ENCODE peak calls at places on chromosomes 1 and 21, in seven cellular contexts. E is stomach, T is astrocyte, K is heart left ventricle, Y is RWPE1, I is pancreas, U is PC-9. W is an unnamed sample.

GRCh38 chr21:35206141-35207125 is 157.3 kb upstream of the RUNX1 start:
- DNase-seq in E (peak), T (no peak), K (peak), Y (peak), I (peak), U (peak), W (no peak)

GRCh38 chr1:6962956-6963915 is 178.0 kb downstream of the CAMTA1 start:
- DNase-seq in E (peak), T (no peak), K (peak), Y (peak), I (peak), U (no peak), W (no peak)

GRCh38 chr1:101002551-101002950 is 23.0 kb downstream of the DPH5 start:
- DNase-seq in E (no peak), T (peak), K (no peak), Y (peak), I (no peak), U (peak), W (peak)

GRCh38 chr21:39441502-39442475 is 3.8 kb downstream of the LCA5L start:
- DNase-seq in E (no peak), T (peak), K (no peak), Y (peak), I (no peak), U (peak), W (no peak)

GRCh38 chr21:25039461-25040380 is 567.6 kb downstream of the MRPL39 start:
- DNase-seq in E (no peak), T (peak), K (no peak), Y (no peak), I (no peak), U (no peak), W (no peak)

GRCh38 chr1:51612349-51612982 is 4.4 kb upstream of the OSBPL9 start:
- DNase-seq in E (no peak), T (no peak), K (no peak), Y (no peak), I (no peak), U (no peak), W (no peak)

GRCh38 chr1:152623203-152623844 is 421 bp upstream of the LCE3A start:
- DNase-seq in E (no peak), T (no peak), K (no peak), Y (no peak), I (peak), U (no peak), W (no peak)

GRCh38 chr1:7424352-7424890 is 346.7 kb upstream of the VAMP3 start:
- DNase-seq in E (no peak), T (peak), K (no peak), Y (no peak), I (no peak), U (no peak), W (no peak)

GRCh38 chr1:46490603-46491499 is 1.2 kb downstream of the DMBX1 start:
- DNase-seq in E (no peak), T (no peak), K (no peak), Y (no peak), I (no peak), U (no peak), W (no peak)

GRCh38 chr1:20411196-20411980 is 74.6 kb downstream of the CAMK2N1 start:
- DNase-seq in E (no peak), T (peak), K (no peak), Y (peak), I (no peak), U (peak), W (peak)

GRCh38 chr1:67700692-67701410 is 15.8 kb downstream of the GADD45A start:
- DNase-seq in E (no peak), T (peak), K (peak), Y (no peak), I (no peak), U (peak), W (no peak)

GRCh38 chr1:5522605-5523145 is 469.6 kb downstream of the NPHP4 start:
- DNase-seq in E (no peak), T (no peak), K (no peak), Y (no peak), I (no peak), U (no peak), W (no peak)

GRCh38 chr1:111927652-111928051 is 61.8 kb downstream of the KCND3 start:
- DNase-seq in E (no peak), T (no peak), K (no peak), Y (no peak), I (no peak), U (no peak), W (no peak)

GRCh38 chr1:44630116-44630515 is 44.2 kb downstream of the TMEM53 start:
- DNase-seq in E (no peak), T (peak), K (no peak), Y (no peak), I (no peak), U (no peak), W (no peak)

GRCh38 chr1:234929369-234929768 is 199.3 kb downstream of the TOMM20 start:
- DNase-seq in E (no peak), T (no peak), K (no peak), Y (no peak), I (no peak), U (no peak), W (no peak)

GRCh38 chr1:152002960-152003359 is 9.3 kb upstream of the S100A10 start:
- DNase-seq in E (no peak), T (no peak), K (no peak), Y (no peak), I (no peak), U (no peak), W (no peak)

GRCh38 chr1:93000751-93001175 is 39.5 kb upstream of the DIPK1A start:
- DNase-seq in E (no peak), T (peak), K (no peak), Y (no peak), I (no peak), U (peak), W (no peak)

GRCh38 chr1:26861889-26862371 is 1.0 kb upstream of the SFN start:
- DNase-seq in E (no peak), T (no peak), K (no peak), Y (no peak), I (no peak), U (peak), W (no peak)

GRCh38 chr1:99950486-99950885 is 19.3 kb upstream of the SLC35A3 start:
- DNase-seq in E (no peak), T (no peak), K (no peak), Y (no peak), I (no peak), U (no peak), W (no peak)

GRCh38 chr1:221845650-221846371 is 103.9 kb upstream of the DUSP10 start:
- DNase-seq in E (peak), T (no peak), K (no peak), Y (peak), I (no peak), U (peak), W (peak)

GRCh38 chr1:19845166-19845954 is 30.3 kb upstream of the RNF186 start:
- DNase-seq in E (no peak), T (no peak), K (no peak), Y (no peak), I (no peak), U (no peak), W (no peak)

GRCh38 chr1:183583466-183583865 is 6.8 kb downstream of the NCF2 start:
- DNase-seq in E (no peak), T (no peak), K (no peak), Y (no peak), I (no peak), U (no peak), W (no peak)

GRCh38 chr1:183582021-183582746 is 8.1 kb downstream of the NCF2 start:
- DNase-seq in E (no peak), T (no peak), K (no peak), Y (no peak), I (no peak), U (no peak), W (no peak)

GRCh38 chr1:183586455-183586854 is 3.8 kb downstream of the NCF2 start:
- DNase-seq in E (no peak), T (no peak), K (no peak), Y (no peak), I (no peak), U (no peak), W (no peak)

GRCh38 chr1:183585038-183585437 is 5.2 kb downstream of the NCF2 start:
- DNase-seq in E (no peak), T (no peak), K (no peak), Y (no peak), I (no peak), U (no peak), W (no peak)

DNA sequence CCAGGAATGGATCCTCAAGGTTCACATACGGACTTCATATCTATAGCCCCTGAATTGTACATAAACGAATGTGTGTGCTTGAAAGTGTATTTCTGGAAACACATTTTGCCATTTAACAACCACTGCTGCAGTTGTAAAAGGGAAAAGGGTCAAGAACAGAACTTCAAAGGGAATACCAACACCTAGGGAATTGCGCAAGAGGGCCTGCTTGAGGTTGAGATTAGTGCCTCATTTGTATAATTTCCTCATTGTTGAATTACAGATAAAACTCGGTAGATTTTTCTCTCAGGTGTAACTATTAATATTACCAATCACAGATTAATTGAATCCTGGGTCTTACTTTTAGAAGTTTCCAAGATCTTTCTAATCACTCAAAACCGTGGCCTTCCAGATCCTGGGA is 6.1 kb downstream of the NCF2 start:
- DNase-seq in E (no peak), T (no peak), K (no peak), Y (no peak), I (no peak), U (no peak), W (no peak)
- H3K27ac ChIP-seq in E (peak), T (no peak), K (no peak), Y (no peak), I (no peak), U (no peak), W (no peak)

DNA sequence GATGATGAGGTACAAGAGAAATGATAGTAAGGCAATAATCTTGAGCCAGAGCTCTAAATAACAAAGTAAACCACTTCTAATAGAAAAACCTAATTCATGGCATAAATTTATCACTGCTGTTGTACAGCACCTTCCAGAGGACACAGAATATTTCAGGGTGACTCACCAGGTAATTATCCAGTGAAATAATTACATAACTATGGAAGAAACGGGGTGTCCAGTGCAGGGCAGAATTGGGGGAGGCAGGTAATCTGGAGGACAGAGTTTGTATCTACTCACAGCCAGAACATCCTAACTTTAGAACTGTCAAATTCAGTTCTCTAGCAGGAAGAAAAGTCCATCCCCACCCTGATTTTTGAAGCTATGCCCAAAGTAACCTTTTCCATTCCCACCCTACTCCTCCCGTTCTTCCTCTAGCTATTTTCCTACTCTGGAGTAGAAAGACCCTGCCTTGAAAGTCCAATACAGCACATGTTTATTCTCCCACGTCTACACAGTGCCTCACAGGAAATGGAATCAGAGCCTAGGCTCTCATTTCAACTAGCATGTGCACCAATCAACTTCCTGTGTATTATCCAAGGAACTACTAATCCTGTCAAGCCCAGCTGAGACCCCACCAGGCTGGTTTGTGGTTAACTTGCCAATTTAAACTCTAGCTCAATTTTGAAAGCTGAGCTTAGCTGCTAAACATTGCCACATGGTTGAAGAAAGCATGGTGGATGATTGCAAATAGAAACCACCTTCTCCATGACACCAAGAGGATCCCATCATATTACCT is 96.6 kb downstream of the PTPN14 start:
- DNase-seq in E (no peak), T (peak), K (no peak), Y (peak), I (no peak), U (peak), W (no peak)
- H3K27ac ChIP-seq in E (no peak), T (peak), K (no peak), Y (no peak), I (peak), U (peak), W (peak)

GRCh38 chr1:113106910-113107309 is 33.9 kb downstream of the LRIG2 start:
- DNase-seq in E (no peak), T (no peak), K (no peak), Y (no peak), I (no peak), U (no peak), W (no peak)

DNA sequence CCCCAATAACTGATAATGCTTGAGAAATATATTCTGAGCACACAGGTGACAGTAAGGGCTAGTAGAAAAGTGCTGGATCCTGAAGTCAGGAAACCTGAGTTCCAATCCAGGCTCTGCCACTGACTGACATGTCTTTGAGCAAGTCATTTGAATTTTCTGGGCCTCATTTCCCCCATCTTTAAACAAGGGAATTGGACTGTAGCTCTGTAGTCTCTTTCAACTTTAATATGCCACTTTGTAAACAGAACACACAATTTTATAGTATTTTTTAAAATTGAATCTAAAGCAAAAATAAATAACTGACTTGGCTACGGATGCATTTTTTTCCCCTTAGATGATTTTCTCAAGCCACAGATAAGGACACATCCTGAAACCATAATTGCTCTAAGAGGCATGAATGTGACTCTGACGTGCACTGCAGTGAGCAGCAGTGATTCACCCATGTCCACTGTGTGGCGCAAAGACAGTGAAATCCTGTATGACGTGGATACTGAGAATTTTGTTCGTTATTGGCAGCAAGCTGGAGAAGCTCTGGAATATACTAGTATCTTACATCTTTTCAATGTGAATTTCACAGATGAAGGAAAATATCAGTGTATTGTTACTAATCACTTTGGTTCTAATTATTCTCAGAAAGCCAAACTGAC is 37.0 kb downstream of the LRIG2 start:
- DNase-seq in E (no peak), T (peak), K (peak), Y (peak), I (no peak), U (no peak), W (no peak)
- H3K27ac ChIP-seq in E (no peak), T (peak), K (no peak), Y (no peak), I (peak), U (no peak), W (peak)

GRCh38 chr1:74432325-74432724 is 80.1 kb downstream of the LRRC53 start:
- DNase-seq in E (no peak), T (no peak), K (no peak), Y (no peak), I (no peak), U (no peak), W (no peak)

GRCh38 chr1:74437035-74437434 is 75.4 kb downstream of the LRRC53 start:
- DNase-seq in E (no peak), T (no peak), K (no peak), Y (no peak), I (no peak), U (no peak), W (no peak)

GRCh38 chr1:74430496-74430895 is 81.9 kb downstream of the LRRC53 start:
- DNase-seq in E (no peak), T (no peak), K (no peak), Y (no peak), I (no peak), U (no peak), W (no peak)

DNA sequence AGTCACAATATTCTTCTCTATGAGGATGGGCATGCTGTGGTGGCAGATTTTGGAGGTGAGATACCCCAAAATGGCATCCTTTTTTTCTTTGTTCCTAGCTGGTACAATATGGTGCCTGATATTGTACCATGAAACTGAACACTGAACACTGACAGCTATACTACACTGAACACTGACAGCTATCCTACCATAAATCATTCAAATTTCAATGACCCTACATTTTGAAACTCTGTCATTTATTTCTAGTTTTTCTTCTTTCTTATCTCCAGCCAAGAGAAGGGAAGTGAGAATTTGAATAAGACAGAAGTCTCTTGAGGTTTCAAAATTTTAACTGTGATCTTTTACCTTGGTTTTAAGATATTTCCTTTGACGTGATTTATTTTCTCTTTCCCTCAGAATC is 76.3 kb downstream of the LRRC53 start:
- DNase-seq in E (no peak), T (no peak), K (no peak), Y (no peak), I (no peak), U (no peak), W (no peak)
- H3K27ac ChIP-seq in E (no peak), T (no peak), K (no peak), Y (no peak), I (no peak), U (no peak), W (no peak)

GRCh38 chr21:45980697-45981096 is 873 bp upstream of the COL6A1 start:
- DNase-seq in E (no peak), T (no peak), K (no peak), Y (no peak), I (no peak), U (no peak), W (no peak)

GRCh38 chr21:45980271-45980670 is 1.3 kb upstream of the COL6A1 start:
- DNase-seq in E (no peak), T (no peak), K (peak), Y (no peak), I (no peak), U (no peak), W (no peak)

GRCh38 chr21:45981641-45982255 is at the start of gene COL6A1:
- DNase-seq in E (peak), T (peak), K (peak), Y (peak), I (peak), U (peak), W (no peak)

GRCh38 chr21:45982256-45982757 is 737 bp downstream of the COL6A1 start:
- DNase-seq in E (no peak), T (no peak), K (peak), Y (no peak), I (peak), U (peak), W (no peak)

DNA sequence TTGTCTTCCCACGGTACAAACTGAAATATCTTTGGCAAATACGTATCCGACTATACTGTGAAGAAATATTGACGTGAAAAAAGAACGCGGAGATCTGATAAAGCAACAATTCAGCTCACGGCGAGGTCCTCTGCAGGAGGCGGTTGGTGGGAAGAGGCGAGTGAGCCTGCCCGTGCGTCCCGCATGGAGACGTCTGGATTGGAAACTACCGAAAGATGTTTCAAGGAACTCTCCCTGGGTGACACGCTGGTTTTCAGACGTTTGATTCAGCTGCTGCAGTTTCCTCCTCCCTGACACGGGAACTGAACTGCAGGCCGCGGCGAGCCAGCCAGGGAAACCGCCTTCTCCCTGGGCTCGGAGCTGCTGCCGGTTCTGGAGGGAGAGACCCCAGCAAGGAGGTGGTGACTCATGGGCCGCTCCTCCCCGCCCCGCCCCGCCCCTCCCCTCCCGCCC is 390 bp upstream of the COL6A1 start:
- DNase-seq in E (peak), T (peak), K (peak), Y (peak), I (peak), U (peak), W (peak)
- H3K27ac ChIP-seq in E (peak), T (peak), K (peak), Y (peak), I (peak), U (peak), W (no peak)

GRCh38 chr1:59638172-59638800 is 176.5 kb upstream of the HOOK1 start:
- DNase-seq in E (no peak), T (peak), K (no peak), Y (no peak), I (no peak), U (no peak), W (no peak)
- H3K27ac ChIP-seq in E (no peak), T (no peak), K (no peak), Y (no peak), I (no peak), U (no peak), W (no peak)

DNA sequence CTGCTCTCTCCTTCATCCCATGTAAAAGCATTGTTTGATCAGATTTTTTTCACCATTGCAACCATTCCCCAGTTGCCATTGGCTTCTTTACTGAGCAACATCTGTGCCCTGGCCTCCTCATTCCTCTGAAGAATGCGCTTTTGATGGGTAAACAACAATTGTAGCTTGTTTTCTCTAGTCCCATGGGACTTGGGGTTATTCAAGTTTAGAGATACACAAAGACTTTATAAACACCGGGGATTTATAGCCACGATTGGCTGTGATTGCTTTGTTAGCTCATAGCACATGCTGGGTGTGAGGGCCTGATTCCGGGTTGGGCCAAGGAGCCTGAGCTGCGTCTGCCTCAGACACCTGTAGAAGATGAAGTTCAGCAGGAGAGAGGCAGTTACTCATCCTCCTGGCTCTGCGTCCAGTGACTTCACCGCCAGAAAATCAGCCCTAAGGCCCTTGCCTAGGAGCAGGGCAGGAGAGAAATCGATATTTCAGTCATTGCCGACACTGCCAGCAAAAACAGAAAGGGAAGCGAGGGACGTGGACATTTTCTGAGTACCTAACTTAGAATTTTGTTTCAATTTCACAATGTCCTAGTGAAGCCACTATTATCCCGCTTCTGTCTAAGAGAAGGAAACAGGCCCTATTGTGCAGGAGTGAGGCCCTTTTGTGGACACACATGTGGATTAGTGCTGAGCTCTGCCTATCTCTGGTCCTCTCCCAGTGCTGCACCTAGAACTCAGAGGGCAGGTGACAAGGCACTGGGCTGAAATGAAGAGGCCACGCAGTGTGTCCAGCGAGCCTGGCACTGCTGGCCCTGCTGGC is 159.8 kb upstream of the USP24 start:
- DNase-seq in E (no peak), T (no peak), K (no peak), Y (peak), I (no peak), U (no peak), W (no peak)
- H3K27ac ChIP-seq in E (peak), T (no peak), K (no peak), Y (no peak), I (no peak), U (no peak), W (no peak)